ENCODE peak calls at places on chromosomes 16 and 17, in five cellular contexts. Q is adrenal gland, Z is HCT116, C is spleen, I is body of pancreas. E is an unnamed sample. For H3K4me1, the result is how much of the 10 kb centered on the place peaks cover.

GRCh38 chr17:61839300-61839786 is 24.0 kb downstream of the BRIP1 start:
- DNase-seq in Q (no peak), Z (no peak), I (no peak), C (no peak), E (no peak)

GRCh38 chr16:85042606-85043005 is 15.0 kb downstream of the KIAA0513 start:
- DNase-seq in Z (no peak), I (peak), C (no peak), Q (no peak), E (no peak)

GRCh38 chr16:1414532-1415265 is at the start of gene UNKL:
- DNase-seq in I (peak), Z (no peak), C (peak), Q (peak), E (peak)

GRCh38 chr17:81148986-81149533 is 16.2 kb upstream of the PVALEF start:
- DNase-seq in Z (no peak), I (no peak), Q (no peak), C (no peak), E (no peak)

GRCh38 chr17:76868176-76868668 is at the start of gene MGAT5B:
- DNase-seq in Z (peak), I (peak), Q (peak), C (peak), E (peak)

GRCh38 chr16:1296688-1297412 is 12.6 kb upstream of the UBE2I start:
- DNase-seq in I (peak), C (no peak), Z (peak), Q (peak), E (peak)

GRCh38 chr17:16129441-16129840 is 85.9 kb downstream of the NCOR1 start:
- DNase-seq in I (no peak), Q (no peak), Z (no peak), C (no peak), E (no peak)

GRCh38 chr16:918741-919657 is 51.8 kb downstream of the LMF1 start:
- DNase-seq in I (no peak), C (peak), Q (no peak), Z (no peak), E (no peak)

GRCh38 chr16:66367968-66368891 is 1.7 kb downstream of the CDH5 start:
- DNase-seq in Z (no peak), C (no peak), Q (no peak), I (no peak), E (no peak)

GRCh38 chr17:18877104-18877503 is 19.2 kb downstream of the PRPSAP2 start:
- DNase-seq in Q (no peak), I (no peak), Z (no peak), C (no peak), E (no peak)

GRCh38 chr16:53785044-53785443 is 81.1 kb downstream of the FTO start:
- DNase-seq in Z (no peak), C (no peak), Q (no peak), I (no peak), E (no peak)

GRCh38 chr17:40247926-40248495 is 28.9 kb downstream of the WIPF2 start:
- DNase-seq in Q (no peak), C (no peak), I (no peak), Z (no peak), E (no peak)

GRCh38 chr17:37043201-37043600 is 94.4 kb downstream of the AATF start:
- DNase-seq in Q (no peak), C (no peak), I (no peak), Z (no peak), E (no peak)

GRCh38 chr16:27218756-27219155 is 15.4 kb downstream of the KDM8 start:
- DNase-seq in C (peak), Q (no peak), I (no peak), Z (no peak), E (no peak)

GRCh38 chr16:35173295-35173694 is 1713.9 kb downstream of the TP53TG3F start:
- DNase-seq in C (peak), Z (no peak), I (no peak), Q (no peak), E (no peak)

GRCh38 chr17:56136316-56136715 is 17.0 kb upstream of the ANKFN1 start:
- DNase-seq in C (no peak), Q (no peak), I (no peak), Z (no peak), E (no peak)

GRCh38 chr16:1489077-1489476 is 333 bp upstream of the PTX4 start:
- DNase-seq in C (no peak), Z (no peak), Q (no peak), I (no peak), E (no peak)

GRCh38 chr17:45406107-45406506 is 26.6 kb downstream of the ARHGAP27 start:
- DNase-seq in Z (no peak), I (no peak), Q (no peak), C (no peak), E (no peak)

GRCh38 chr16:11063432-11064201 is 119.3 kb downstream of the CLEC16A start:
- DNase-seq in Q (no peak), I (no peak), Z (no peak), C (no peak), E (no peak)

GRCh38 chr16:82735176-82735575 is 108.4 kb downstream of the CDH13 start:
- DNase-seq in C (no peak), Z (no peak), I (no peak), Q (no peak), E (peak)

GRCh38 chr16:56807011-56807675 is 57.9 kb upstream of the SLC12A3 start:
- DNase-seq in Z (no peak), Q (no peak), I (no peak), C (no peak), E (no peak)

GRCh38 chr17:43226393-43226792 is 2.0 kb downstream of the CCDC200 start:
- DNase-seq in Q (no peak), I (no peak), C (no peak), Z (no peak), E (no peak)

GRCh38 chr16:77211880-77212735 is 12.9 kb downstream of the SYCE1L start:
- DNase-seq in I (peak), Q (peak), C (peak), Z (no peak), E (no peak)

GRCh38 chr16:67226295-67226803 is 581 bp upstream of the TMEM208 start:
- DNase-seq in Q (no peak), Z (no peak), I (no peak), C (no peak), E (peak)

GRCh38 chr16:17359778-17360177 is 111.0 kb downstream of the XYLT1 start:
- DNase-seq in Z (no peak), C (peak), Q (no peak), I (no peak), E (no peak)

GRCh38 chr16:87254271-87254670 is 62.9 kb downstream of the C16orf95 start:
- DNase-seq in Z (no peak), Q (no peak), I (no peak), C (peak), E (no peak)

GRCh38 chr17:10357768-10358167 is 15.0 kb downstream of the MYH13 start:
- DNase-seq in Q (no peak), Z (no peak), C (no peak), I (no peak), E (no peak)
- TF ChIP-seq CTCF in Q (peak), Z (peak), C (peak), I (peak), E (no peak)

GRCh38 chr17:57750109-57750845 is 5.2 kb upstream of the CCDC182 start:
- DNase-seq in C (no peak), Z (no peak), I (peak), Q (no peak), E (no peak)
- H3K4me1 ChIP-seq in C (under half), Z (under half), I (under half), Q (under half), E (under half)

DNA sequence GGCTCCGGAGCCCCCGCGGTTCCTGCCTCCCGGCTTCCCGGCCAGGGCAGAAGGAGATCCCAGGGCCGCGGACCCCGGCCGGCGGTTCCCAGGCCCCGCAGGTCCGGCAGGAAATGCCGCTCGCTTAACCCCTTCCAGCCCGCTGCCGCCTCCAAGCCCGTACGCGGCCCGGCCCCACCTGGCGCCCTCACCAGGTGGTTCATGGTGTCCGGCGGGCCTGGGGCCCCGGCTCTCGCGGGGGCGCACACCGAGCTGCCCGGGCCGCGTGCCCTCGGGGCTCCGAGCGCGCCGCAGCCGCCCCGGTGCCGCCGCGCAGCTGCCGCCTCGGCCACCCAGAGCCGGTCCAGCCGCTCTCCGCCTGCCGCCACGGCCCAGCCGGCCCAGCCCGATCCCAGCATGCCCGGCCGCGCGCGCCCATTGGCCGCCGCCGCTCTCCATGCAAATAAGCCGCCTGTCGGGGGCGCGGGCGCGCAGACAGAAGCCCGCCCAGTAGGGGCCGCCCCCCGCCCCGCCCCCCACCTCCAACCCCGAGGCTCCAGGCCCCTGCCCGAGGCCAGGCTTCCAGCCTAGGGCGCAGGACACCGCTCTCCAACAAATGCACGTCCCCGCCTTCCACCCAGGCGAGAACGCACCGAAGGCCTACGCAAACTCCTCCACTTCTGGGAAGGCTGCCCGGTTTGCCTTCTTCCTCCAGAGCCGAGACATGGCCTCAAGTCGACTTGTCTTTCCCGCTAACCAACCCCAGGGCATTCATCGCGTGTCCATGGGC is at the start of gene BCAR1:
- DNase-seq in I (peak), Z (no peak), Q (peak), C (peak), E (peak)
- TF ChIP-seq POLR2A in I (no peak), Z (peak), Q (peak), C (no peak), E (peak)

GRCh38 chr17:12928736-12929135 is 89.1 kb downstream of the ELAC2 start:
- DNase-seq in Q (no peak), I (no peak), Z (no peak), C (no peak), E (no peak)
- TF ChIP-seq CTCF in Q (no peak), I (no peak), Z (peak), C (no peak), E (no peak)

DNA sequence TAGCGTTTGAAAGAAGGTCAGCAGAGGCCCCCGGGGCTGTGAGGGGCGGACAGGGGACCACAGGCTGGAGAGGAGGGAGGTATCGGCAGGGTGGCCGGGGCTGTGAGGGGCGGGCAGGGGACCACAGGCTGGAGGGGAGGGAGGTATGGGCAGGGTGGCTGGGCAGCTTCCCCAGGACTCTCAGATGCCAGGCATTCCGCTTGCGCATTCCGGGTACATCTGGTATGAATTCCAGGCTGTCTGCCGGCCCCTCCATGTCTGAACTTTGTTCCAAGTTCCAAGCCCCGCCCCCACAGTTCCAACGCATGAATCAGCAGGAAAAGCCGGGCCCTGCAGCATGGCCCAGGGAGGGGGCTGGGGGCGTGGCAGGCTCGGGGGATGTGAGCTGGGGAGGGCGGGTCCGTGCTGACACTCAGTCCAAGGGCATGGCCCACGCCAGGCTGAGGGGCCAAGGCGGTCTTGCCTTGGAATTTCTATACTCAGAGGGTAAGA is 4.4 kb upstream of the TLCD2 start:
- DNase-seq in Z (peak), C (peak), Q (peak), I (peak), E (peak)
- H3K4me1 ChIP-seq in Z (under half), C (under half), Q (under half), I (under half), E (half or more)

GRCh38 chr17:979539-980405 is at the start of gene NXN:
- DNase-seq in Q (peak), I (peak), Z (no peak), C (peak), E (peak)
- TF ChIP-seq POLR2A in Q (no peak), I (peak), Z (peak), C (no peak), E (peak)

GRCh38 chr17:4733073-4733531 is 1.9 kb downstream of the MED11 start:
- DNase-seq in Q (no peak), I (no peak), Z (no peak), C (peak), E (no peak)
- TF ChIP-seq CTCF in Q (no peak), I (peak), Z (no peak), C (peak), E (no peak)